ENCODE peak calls at places on chromosomes 16 and 17, in seven cellular contexts. V, J, K, H, D, E and Y are unnamed samples.

GRCh38 chr16:58009856-58010416 is 8.7 kb downstream of the USB1 start:
- DNase-seq in V (no peak), J (no peak), K (no peak), H (no peak), D (no peak), E (no peak), Y (no peak)

GRCh38 chr17:48760411-48760810 is 31.9 kb upstream of the HOXB13 start:
- DNase-seq in V (no peak), J (no peak), K (no peak), H (no peak), D (no peak), E (no peak), Y (no peak)

GRCh38 chr17:73493212-73493814 is 150.9 kb downstream of the SDK2 start:
- DNase-seq in V (no peak), J (no peak), K (no peak), H (no peak), D (peak), E (no peak), Y (no peak)

GRCh38 chr16:12613131-12613991 is 190.3 kb downstream of the CPPED1 start:
- DNase-seq in V (no peak), J (peak), K (no peak), H (no peak), D (peak), E (peak), Y (no peak)

GRCh38 chr17:77579717-77580116 is 378.8 kb upstream of the TNRC6C start:
- DNase-seq in V (no peak), J (no peak), K (no peak), H (no peak), D (no peak), E (no peak), Y (no peak)

GRCh38 chr17:72763981-72764380 is 328.5 kb downstream of the SLC39A11 start:
- DNase-seq in V (no peak), J (no peak), K (no peak), H (no peak), D (no peak), E (no peak), Y (no peak)

GRCh38 chr16:88062341-88062861 is 111.2 kb downstream of the BANP start:
- DNase-seq in V (no peak), J (no peak), K (no peak), H (no peak), D (no peak), E (no peak), Y (no peak)

GRCh38 chr17:69448431-69449102 is 34.1 kb downstream of the MAP2K6 start:
- DNase-seq in V (no peak), J (no peak), K (no peak), H (no peak), D (no peak), E (no peak), Y (peak)

GRCh38 chr17:76007131-76007849 is 6.6 kb downstream of the CDK3 start:
- DNase-seq in V (no peak), J (no peak), K (no peak), H (no peak), D (no peak), E (no peak), Y (no peak)